ENCODE peak calls at places on chromosomes 7 and 10, in four cellular contexts. V, A, B and P are unnamed samples.

GRCh38 chr10:36766921-36767320 is 358.5 kb upstream of the ANKRD30A start:
- DNase-seq in V (no peak), A (no peak), B (no peak), P (no peak)

GRCh38 chr10:88540355-88540754 is 42.8 kb downstream of the RNLS start:
- DNase-seq in V (no peak), A (no peak), B (peak; percentile 56), P (no peak)

GRCh38 chr7:104958278-104958903 is 55.6 kb upstream of the KMT2E start:
- DNase-seq in V (peak; percentile 81), A (no peak), B (no peak), P (no peak)

GRCh38 chr10:128058106-128058745 is 68.0 kb downstream of the MKI67 start:
- DNase-seq in V (no peak), A (no peak), B (no peak), P (no peak)

GRCh38 chr10:1737222-1738061 is at the start of gene ADARB2:
- DNase-seq in V (no peak), A (no peak), B (peak; percentile 35), P (peak; percentile 53)

GRCh38 chr10:99426689-99427088 is 3.7 kb downstream of the GOT1 start:
- DNase-seq in V (no peak), A (no peak), B (no peak), P (no peak)

GRCh38 chr10:68297264-68297663 is 34.6 kb upstream of the HNRNPH3 start:
- DNase-seq in V (no peak), A (no peak), B (no peak), P (no peak)

GRCh38 chr10:69506834-69507643 is 55.8 kb downstream of the TSPAN15 start:
- DNase-seq in V (no peak), A (no peak), B (peak; percentile 20), P (no peak)

GRCh38 chr10:97731346-97732051 is 5.4 kb upstream of the ZFYVE27 start:
- DNase-seq in V (peak; percentile 76), A (no peak), B (peak; percentile 72), P (peak; percentile 51)

GRCh38 chr7:111198255-111198654 is 107.3 kb downstream of the LRRN3 start:
- DNase-seq in V (peak; percentile 100), A (no peak), B (peak; percentile 100), P (no peak)

GRCh38 chr7:100506356-100506930 is 22.7 kb downstream of the NYAP1 start:
- DNase-seq in V (no peak), A (no peak), B (no peak), P (no peak)

GRCh38 chr10:75497997-75498797 is 66.8 kb downstream of the LRMDA start:
- DNase-seq in V (peak; percentile 17), A (no peak), B (peak; percentile 5), P (no peak)

GRCh38 chr7:75646551-75647102 is 92.1 kb downstream of the HIP1 start:
- DNase-seq in V (no peak), A (no peak), B (no peak), P (no peak)

GRCh38 chr10:119408969-119409371 is 133.5 kb downstream of the RGS10 start:
- DNase-seq in V (peak; percentile 60), A (no peak), B (no peak), P (no peak)

GRCh38 chr7:94657771-94658693 is 2.1 kb upstream of the SGCE start:
- DNase-seq in V (peak; percentile 90), A (peak; percentile 89), B (peak; percentile 88), P (peak; percentile 86)

GRCh38 chr7:42661312-42661711 is 250.6 kb downstream of the C7orf25 start:
- DNase-seq in V (no peak), A (no peak), B (peak; percentile 96), P (no peak)

GRCh38 chr7:77450613-77451012 is 34.5 kb upstream of the GSAP start:
- DNase-seq in V (no peak), A (no peak), B (no peak), P (no peak)

GRCh38 chr10:47326927-47327330 is 4.7 kb downstream of the GDF2 start:
- DNase-seq in V (no peak), A (no peak), B (no peak), P (no peak)

GRCh38 chr10:95326396-95326795 is 35.6 kb upstream of the PDLIM1 start:
- DNase-seq in V (peak; percentile 78), A (no peak), B (no peak), P (no peak)

GRCh38 chr7:85415743-85416142 is 228.9 kb upstream of the SEMA3D start:
- DNase-seq in V (no peak), A (no peak), B (no peak), P (no peak)